ENCODE peak calls at places on chromosomes 1 and 21, in nine cellular contexts. B, Z, U, X, C, N, K, P and H are unnamed samples.

GRCh38 chr1:26932536-26932935 is 11.0 kb downstream of the NUDC start:
- DNase-seq in B (no peak), Z (no peak), U (no peak), X (no peak), C (no peak), N (no peak), K (no peak), P (no peak), H (no peak)

GRCh38 chr1:84672080-84672735 is 18.1 kb downstream of the SSX2IP start:
- DNase-seq in B (no peak), Z (no peak), U (no peak), X (no peak), C (no peak), N (no peak), K (no peak), P (no peak), H (no peak)

GRCh38 chr1:216750031-216750627 is 26.9 kb upstream of the ESRRG start:
- DNase-seq in B (no peak), Z (peak), U (no peak), X (peak), C (no peak), N (peak), K (no peak), P (no peak), H (no peak)

GRCh38 chr1:212482352-212483153 is 49.8 kb downstream of the NENF start:
- DNase-seq in B (no peak), Z (no peak), U (no peak), X (no peak), C (no peak), N (no peak), K (no peak), P (no peak), H (no peak)

GRCh38 chr1:229991104-229991513 is 75.9 kb upstream of the GALNT2 start:
- DNase-seq in B (no peak), Z (no peak), U (no peak), X (no peak), C (no peak), N (no peak), K (peak), P (no peak), H (no peak)

GRCh38 chr1:181127898-181128453 is 39.5 kb downstream of the IER5 start:
- DNase-seq in B (no peak), Z (no peak), U (no peak), X (no peak), C (no peak), N (no peak), K (no peak), P (no peak), H (no peak)

GRCh38 chr1:18646776-18647410 is 16.2 kb downstream of the PAX7 start:
- DNase-seq in B (no peak), Z (no peak), U (no peak), X (no peak), C (no peak), N (no peak), K (no peak), P (no peak), H (no peak)

GRCh38 chr1:24859063-24860010 is 70.7 kb downstream of the RUNX3 start:
- DNase-seq in B (no peak), Z (no peak), U (no peak), X (no peak), C (no peak), N (no peak), K (no peak), P (no peak), H (no peak)

GRCh38 chr1:201295861-201296260 is 12.6 kb downstream of the PKP1 start:
- DNase-seq in B (no peak), Z (no peak), U (no peak), X (no peak), C (no peak), N (no peak), K (peak), P (no peak), H (no peak)

GRCh38 chr1:236175642-236176336 is 33.5 kb downstream of the GPR137B start:
- DNase-seq in B (no peak), Z (no peak), U (no peak), X (no peak), C (peak), N (no peak), K (no peak), P (no peak), H (no peak)

GRCh38 chr1:179083031-179083345 is 1.1 kb downstream of the TOR3A start:
- DNase-seq in B (no peak), Z (no peak), U (no peak), X (no peak), C (no peak), N (no peak), K (no peak), P (no peak), H (no peak)

GRCh38 chr1:209937996-209938959 is at the start of gene SYT14:
- DNase-seq in B (no peak), Z (peak), U (no peak), X (peak), C (no peak), N (peak), K (no peak), P (no peak), H (no peak)

GRCh38 chr1:202405928-202406327 is 57.4 kb downstream of the PPP1R12B start:
- DNase-seq in B (no peak), Z (no peak), U (no peak), X (no peak), C (no peak), N (no peak), K (no peak), P (no peak), H (no peak)

GRCh38 chr1:209805341-209805781 is 581 bp downstream of the IRF6 start:
- DNase-seq in B (no peak), Z (no peak), U (no peak), X (no peak), C (no peak), N (peak), K (no peak), P (no peak), H (no peak)

GRCh38 chr21:29181799-29182470 is 51.5 kb downstream of the MAP3K7CL start:
- DNase-seq in B (peak), Z (peak), U (no peak), X (no peak), C (no peak), N (no peak), K (no peak), P (no peak), H (no peak)

GRCh38 chr1:24228312-24228711 is 41.2 kb upstream of the IFNLR1 start:
- DNase-seq in B (no peak), Z (no peak), U (no peak), X (no peak), C (no peak), N (no peak), K (no peak), P (no peak), H (no peak)

GRCh38 chr21:45030637-45031218 is 43.7 kb upstream of the ADARB1 start:
- DNase-seq in B (no peak), Z (no peak), U (no peak), X (no peak), C (no peak), N (no peak), K (no peak), P (no peak), H (no peak)